ENCODE peak calls at places on chromosomes 6 and 20, in seven cellular contexts. Q, H, K, M, S, Z and T are unnamed samples.

GRCh38 chr6:73443555-73443954 is 8.5 kb downstream of the CGAS start:
- DNase-seq in K (no peak), Q (no peak), M (no peak), H (no peak), Z (no peak), S (no peak), T (no peak)

GRCh38 chr20:3931664-3932063 is 42.5 kb downstream of the PANK2 start:
- DNase-seq in S (no peak), K (no peak), Q (no peak), H (no peak), M (no peak), Z (no peak), T (no peak)

GRCh38 chr6:98639236-98639635 is 195.1 kb upstream of the POU3F2 start:
- DNase-seq in M (no peak), H (no peak), K (no peak), Z (no peak), S (no peak), Q (no peak), T (no peak)

GRCh38 chr20:5919634-5920544 is 30.4 kb downstream of the TRMT6 start:
- DNase-seq in S (no peak), Q (no peak), M (no peak), H (no peak), Z (no peak), K (peak; percentile 70), T (no peak)

GRCh38 chr6:25629202-25629584 is 22.8 kb upstream of the SCGN start:
- DNase-seq in K (no peak), H (no peak), S (no peak), M (no peak), Z (no peak), Q (no peak), T (no peak)

GRCh38 chr6:33384581-33385020 is 7.0 kb upstream of the KIFC1 start:
- DNase-seq in S (no peak), Z (no peak), H (no peak), M (peak; percentile 32), K (peak; percentile 78), Q (no peak), T (no peak)

GRCh38 chr20:61297981-61298380 is 45.9 kb downstream of the CDH4 start:
- DNase-seq in Q (no peak), H (no peak), K (peak; percentile 71), Z (no peak), S (no peak), M (peak; percentile 86), T (no peak)

GRCh38 chr20:52828199-52828598 is 144.0 kb upstream of the TSHZ2 start:
- DNase-seq in Z (no peak), M (no peak), S (no peak), H (no peak), Q (no peak), K (no peak), T (no peak)

GRCh38 chr6:135703621-135704020 is 147.9 kb upstream of the PDE7B start:
- DNase-seq in Z (no peak), M (no peak), S (no peak), Q (no peak), K (no peak), H (no peak), T (no peak)

GRCh38 chr6:113343940-113344339 is 513.2 kb upstream of the MARCKS start:
- DNase-seq in Z (no peak), K (no peak), M (no peak), S (no peak), Q (no peak), H (no peak), T (no peak)

GRCh38 chr20:10074513-10074912 is 39.7 kb downstream of the ANKEF1 start:
- DNase-seq in M (peak; percentile 73), Z (no peak), K (peak; percentile 89), S (no peak), Q (no peak), H (no peak), T (no peak)

GRCh38 chr20:25053207-25054132 is 4.5 kb downstream of the ACSS1 start:
- DNase-seq in M (no peak), Z (no peak), H (no peak), Q (peak; percentile 33), S (peak; percentile 22), K (no peak), T (no peak)

GRCh38 chr6:55277628-55278003 is 49.7 kb upstream of the GFRAL start:
- DNase-seq in K (no peak), M (no peak), Q (no peak), H (no peak), Z (no peak), S (no peak), T (no peak)

GRCh38 chr6:101818056-101818455 is 424.5 kb downstream of the GRIK2 start:
- DNase-seq in H (no peak), S (no peak), M (peak; percentile 31), Q (no peak), K (no peak), Z (no peak), T (no peak)

GRCh38 chr6:52612336-52613096 is 35.7 kb upstream of the TRAM2 start:
- DNase-seq in M (no peak), Q (no peak), Z (no peak), H (no peak), K (no peak), S (no peak), T (no peak)

GRCh38 chr6:93341900-93342613 is 77.3 kb downstream of the EPHA7 start:
- DNase-seq in S (no peak), K (no peak), M (no peak), H (no peak), Z (no peak), Q (no peak), T (no peak)

GRCh38 chr6:119834418-119834817 is 484.9 kb upstream of the MAN1A1 start:
- DNase-seq in H (no peak), Z (no peak), K (peak; percentile 18), Q (no peak), M (no peak), S (no peak), T (no peak)

GRCh38 chr6:1817033-1817761 is 207.5 kb downstream of the FOXC1 start:
- DNase-seq in K (no peak), Q (no peak), M (peak; percentile 68), Z (no peak), H (no peak), S (no peak), T (no peak)

GRCh38 chr6:106536357-106536756 is 92.9 kb downstream of the RTN4IP1 start:
- DNase-seq in M (no peak), S (no peak), Z (no peak), K (no peak), H (no peak), Q (no peak), T (no peak)

GRCh38 chr6:169943521-169944337 is 192.3 kb downstream of the ERMARD start:
- DNase-seq in K (no peak), H (no peak), Z (no peak), Q (no peak), S (no peak), M (no peak), T (no peak)

GRCh38 chr20:10761786-10762185 is 88.0 kb upstream of the JAG1 start:
- DNase-seq in M (peak; percentile 49), Q (no peak), S (no peak), K (peak; percentile 73), Z (no peak), H (no peak), T (no peak)

GRCh38 chr6:109095036-109095820 is at the start of gene CEP57L1:
- DNase-seq in S (peak; percentile 98), H (peak; percentile 98), Z (peak; percentile 93), M (peak; percentile 97), K (peak; percentile 96), Q (peak; percentile 99), T (peak; percentile 85)
- TF ChIP-seq CTCF in S (peak; percentile 27), H (no peak), Z (no peak), M (no peak), K (no peak), Q (no peak), T (no peak)

DNA sequence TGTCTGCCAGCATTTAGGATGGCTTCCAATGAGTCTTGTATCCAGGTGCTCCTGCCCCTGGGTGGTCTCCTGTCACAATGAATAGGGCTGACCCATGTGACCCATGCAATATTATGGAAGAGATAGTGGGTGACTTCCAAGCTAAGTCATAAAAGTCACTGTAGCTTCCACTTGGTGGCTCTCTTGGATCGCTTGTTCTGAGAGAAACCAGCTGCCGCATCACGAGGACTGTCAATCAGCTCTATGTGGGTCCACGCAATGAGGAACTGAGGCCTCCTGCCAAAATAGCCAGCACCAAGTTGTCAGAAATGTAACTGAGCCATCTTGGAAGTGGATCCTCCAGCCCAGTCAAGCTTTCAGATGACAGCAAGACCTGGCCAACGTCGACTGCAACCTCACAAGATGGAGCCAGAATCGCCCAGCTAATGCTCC is 14.9 kb upstream of the MATN4 start:
- DNase-seq in H (no peak), Q (peak; percentile 73), K (peak; percentile 77), Z (peak; percentile 72), M (no peak), S (peak; percentile 60), T (no peak)
- TF ChIP-seq CTCF in H (no peak), Q (peak; percentile 32), K (peak; percentile 8), Z (peak; percentile 41), M (no peak), S (no peak), T (no peak)

GRCh38 chr6:89281779-89282246 is 33.3 kb downstream of the GABRR2 start:
- DNase-seq in K (peak; percentile 85), M (no peak), S (peak; percentile 49), Z (no peak), H (no peak), Q (no peak), T (no peak)
- TF ChIP-seq CTCF in K (peak; percentile 52), M (peak; percentile 40), S (no peak), Z (no peak), H (no peak), Q (peak; percentile 42), T (no peak)

GRCh38 chr20:57709823-57710799 is at the start of gene PMEPA1:
- DNase-seq in H (peak; percentile 98), S (peak; percentile 95), K (peak; percentile 93), M (peak; percentile 93), Q (peak; percentile 97), Z (peak; percentile 94), T (peak; percentile 69)
- TF ChIP-seq CTCF in H (no peak), S (no peak), K (no peak), M (no peak), Q (peak; percentile 12), Z (no peak), T (no peak)

DNA sequence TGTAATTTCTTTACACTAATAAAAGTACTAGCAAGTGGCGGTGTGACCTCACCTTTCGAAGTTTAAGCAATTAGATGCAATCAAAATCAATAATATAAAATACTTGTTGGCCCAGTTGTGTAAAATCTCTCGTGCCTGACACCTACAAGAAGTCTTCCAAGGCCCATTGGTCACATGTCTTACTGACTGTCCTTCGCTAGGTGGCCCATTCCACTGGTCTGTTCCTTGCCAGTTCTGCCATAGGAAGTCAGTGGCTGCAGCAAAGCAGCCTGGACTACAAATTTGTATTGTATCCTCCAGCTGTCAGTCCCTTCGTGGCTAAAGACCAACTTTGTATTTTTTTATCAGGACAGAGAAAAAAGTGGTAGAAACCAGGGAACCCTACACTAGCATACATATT is 61.8 kb downstream of the CYB5R4 start:
- DNase-seq in Z (no peak), M (no peak), H (no peak), Q (no peak), K (no peak), S (no peak), T (no peak)
- TF ChIP-seq CTCF in Z (no peak), M (no peak), H (no peak), Q (no peak), K (no peak), S (no peak), T (no peak)